ENCODE peak calls at places on chromosomes 12 and 14, in seven cellular contexts. C, K, A, X, Y, I and P are unnamed samples.

GRCh38 chr12:111557271-111558106 is 41.6 kb downstream of the ATXN2 start:
- DNase-seq in K (no peak), X (no peak), I (peak), A (no peak), Y (no peak), C (no peak), P (no peak)

GRCh38 chr12:95766356-95767019 is 24.1 kb downstream of the NTN4 start:
- DNase-seq in K (no peak), Y (no peak), I (peak), A (no peak), X (no peak), C (no peak), P (no peak)

GRCh38 chr12:27177716-27178115 is 66.4 kb upstream of the STK38L start:
- DNase-seq in X (peak), K (no peak), I (peak), A (no peak), Y (peak), C (no peak), P (no peak)

GRCh38 chr14:41607119-41607785 is 576 bp downstream of the LRFN5 start:
- DNase-seq in K (no peak), A (peak), Y (no peak), I (no peak), X (no peak), C (peak), P (no peak)

GRCh38 chr14:99744199-99744872 is 48.9 kb upstream of the EML1 start:
- DNase-seq in K (no peak), X (no peak), I (peak), A (no peak), C (peak), Y (no peak), P (no peak)

GRCh38 chr12:15886372-15887042 is 4.3 kb downstream of the STRAP start:
- DNase-seq in Y (no peak), K (no peak), A (no peak), X (peak), C (no peak), I (no peak), P (no peak)

GRCh38 chr14:49991491-49991890 is 98.6 kb downstream of the ARF6 start:
- DNase-seq in Y (no peak), K (no peak), A (no peak), C (peak), X (no peak), I (no peak), P (no peak)

GRCh38 chr14:44616204-44616603 is 109.1 kb upstream of the FSCB start:
- DNase-seq in A (no peak), I (no peak), K (no peak), Y (no peak), C (no peak), X (no peak), P (no peak)

GRCh38 chr12:122089080-122089479 is 10.5 kb downstream of the MLXIP start:
- DNase-seq in I (no peak), A (peak), X (no peak), Y (no peak), C (no peak), K (no peak), P (no peak)

GRCh38 chr12:4899361-4899760 is 10.3 kb upstream of the KCNA1 start:
- DNase-seq in C (peak), X (no peak), Y (no peak), K (no peak), A (no peak), I (no peak), P (no peak)

GRCh38 chr14:54674342-54674741 is 107.4 kb downstream of the SAMD4A start:
- DNase-seq in A (no peak), Y (no peak), I (no peak), C (no peak), X (no peak), K (no peak), P (no peak)

GRCh38 chr14:63670692-63671091 is 29.0 kb upstream of the WDR89 start:
- DNase-seq in K (no peak), X (no peak), I (no peak), C (no peak), Y (no peak), A (no peak), P (no peak)

GRCh38 chr14:74902941-74903705 is 19.9 kb downstream of the RPS6KL1 start:
- DNase-seq in Y (no peak), A (no peak), K (no peak), C (peak), X (no peak), I (no peak), P (no peak)

DNA sequence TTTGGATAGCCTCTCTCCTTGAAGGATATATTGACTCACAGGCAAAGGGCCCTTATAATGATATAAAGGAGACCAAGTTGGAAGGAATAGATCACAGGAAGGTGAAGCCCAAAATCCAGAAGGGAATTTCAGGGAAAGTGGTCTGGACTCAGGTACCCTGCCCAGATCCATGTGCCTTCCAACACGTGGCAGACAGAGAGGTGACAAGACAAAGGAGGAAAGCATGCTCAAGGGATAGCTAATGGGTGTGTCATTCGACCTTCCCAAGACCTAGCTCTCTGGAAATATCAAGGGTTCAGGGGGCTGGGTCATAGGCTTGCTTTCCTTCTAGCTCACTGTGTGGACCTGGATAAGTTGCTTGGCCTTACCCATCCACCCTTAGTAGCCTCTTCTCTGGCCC is 214.3 kb downstream of the ZFP36L1 start:
- DNase-seq in C (no peak), Y (no peak), A (no peak), K (no peak), I (no peak), X (no peak), P (no peak)
- H3K27ac ChIP-seq in C (no peak), Y (no peak), A (no peak), K (peak), I (peak), X (peak), P (no peak)

GRCh38 chr12:6849427-6849826 is 1.7 kb downstream of the CDCA3 start:
- DNase-seq in C (no peak), Y (no peak), X (no peak), A (no peak), I (no peak), K (no peak), P (no peak)
- H3K4me3 ChIP-seq in C (no peak), Y (no peak), X (no peak), A (no peak), I (no peak), K (no peak), P (no peak)

DNA sequence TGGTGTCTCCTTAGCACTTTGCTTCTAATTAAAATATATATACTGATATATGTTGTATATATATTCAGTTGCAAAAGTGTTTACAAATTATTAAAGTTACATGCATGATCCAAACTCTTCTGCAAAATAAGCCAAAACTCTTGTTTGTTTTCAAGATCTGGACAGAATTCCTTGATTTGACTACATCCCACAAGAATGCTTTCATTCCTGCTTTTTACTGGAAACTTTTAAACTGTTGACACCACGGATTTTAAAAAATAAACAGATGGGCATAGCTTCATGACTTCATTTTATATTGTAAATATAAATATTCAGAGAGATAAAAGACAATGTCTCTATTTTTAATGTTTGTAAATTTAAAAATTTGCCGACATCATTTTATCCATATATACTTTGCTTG is 134.2 kb upstream of the DCN start:
- DNase-seq in I (peak), A (no peak), X (no peak), K (no peak), Y (no peak), C (no peak), P (no peak)
- H3K27ac ChIP-seq in I (peak), A (no peak), X (no peak), K (no peak), Y (no peak), C (no peak), P (no peak)

DNA sequence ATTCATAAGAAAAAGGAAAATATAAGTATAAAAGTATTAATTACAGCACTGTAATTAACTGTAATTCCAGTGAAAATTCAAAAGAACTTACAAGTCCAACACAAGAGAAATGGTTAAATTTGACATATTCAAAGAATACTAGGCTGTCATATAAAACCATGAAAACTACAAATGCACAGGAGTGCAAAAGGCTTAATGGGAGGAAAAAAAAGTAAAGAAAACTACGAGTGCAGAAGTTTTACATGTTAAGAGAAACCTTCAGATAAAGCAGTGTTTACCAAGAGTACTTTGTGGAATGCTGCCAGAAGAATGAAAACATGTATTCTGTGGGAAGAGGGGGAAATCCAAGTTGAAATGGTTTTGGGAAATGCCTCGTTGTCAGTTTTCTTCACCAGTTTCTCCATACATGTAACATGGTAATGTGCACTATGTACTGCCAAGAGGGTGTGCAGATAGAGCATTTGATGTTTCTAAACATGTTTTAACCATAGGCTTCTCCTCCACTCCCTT is 9.1 kb downstream of the HEATR5A start:
- DNase-seq in K (no peak), I (peak), C (no peak), A (no peak), Y (no peak), X (no peak), P (no peak)
- H3K4me3 ChIP-seq in K (no peak), I (no peak), C (no peak), A (no peak), Y (no peak), X (no peak), P (no peak)

DNA sequence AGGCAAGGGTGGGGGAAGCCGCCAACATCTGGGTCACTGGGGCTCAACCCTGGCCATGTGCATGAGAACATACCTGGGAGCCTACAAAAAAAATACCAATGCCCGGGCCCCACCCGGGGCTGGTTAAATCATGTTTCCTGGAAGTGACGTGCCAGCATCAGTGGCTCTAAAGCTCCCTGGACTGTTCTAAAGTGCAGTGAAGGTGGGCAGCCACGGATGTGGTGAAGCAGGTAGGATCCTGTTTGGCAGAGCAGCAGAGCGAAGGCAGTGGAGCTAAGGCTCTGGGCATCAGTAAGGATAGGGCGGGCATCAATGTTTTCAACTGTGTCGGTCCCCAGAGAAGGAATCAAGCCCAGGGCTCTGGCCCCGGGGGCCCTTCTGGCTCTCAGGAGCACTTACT is 525 bp upstream of the GPR68 start:
- DNase-seq in A (no peak), Y (no peak), I (no peak), K (no peak), C (no peak), X (no peak), P (peak)
- H3K27ac ChIP-seq in A (no peak), Y (no peak), I (no peak), K (no peak), C (no peak), X (no peak), P (peak)